ENCODE peak calls at places on chromosome 10, in eight cellular contexts. V is spleen, U is nephron progenitor cell, Z is endothelial cell, X is ascending aorta, W is body of pancreas, G is cardiac fibroblast, J is mesothelial cell of epicardium. D is an unnamed sample.

GRCh38 chr10:4024846-4025245 is 239.8 kb upstream of the KLF6 start:
- DNase-seq in W (no peak), U (no peak), X (no peak), V (no peak), G (peak; percentile 7), Z (no peak), J (no peak), D (no peak)

GRCh38 chr10:132607491-132607890 is 69.9 kb downstream of the INPP5A start:
- DNase-seq in J (no peak), V (peak; percentile 60), Z (no peak), G (no peak), U (no peak), X (peak; percentile 46), W (no peak), D (no peak)

GRCh38 chr10:47326927-47327330 is 4.7 kb downstream of the GDF2 start:
- DNase-seq in J (no peak), Z (no peak), X (peak; percentile 34), W (no peak), U (no peak), G (no peak), V (no peak), D (no peak)

GRCh38 chr10:21396889-21397288 is 128.6 kb downstream of the SKIDA1 start:
- DNase-seq in W (no peak), U (no peak), G (no peak), V (no peak), Z (no peak), X (no peak), J (no peak), D (no peak)

GRCh38 chr10:72006026-72006425 is 41.8 kb downstream of the CHST3 start:
- DNase-seq in G (no peak), V (no peak), X (no peak), J (no peak), Z (no peak), W (no peak), U (no peak), D (no peak)

GRCh38 chr10:8331387-8331786 is 276.9 kb downstream of the GATA3 start:
- DNase-seq in X (no peak), V (no peak), J (no peak), U (no peak), G (no peak), W (no peak), Z (no peak), D (no peak)

GRCh38 chr10:89283988-89284475 is 17.8 kb upstream of the IFIT2 start:
- DNase-seq in G (peak; percentile 91), U (peak; percentile 15), J (no peak), X (peak; percentile 87), W (peak; percentile 47), Z (peak; percentile 11), V (no peak), D (peak; percentile 78)

GRCh38 chr10:95552680-95553342 is 8.4 kb downstream of the SORBS1 start:
- DNase-seq in Z (no peak), W (no peak), G (no peak), U (no peak), V (no peak), J (no peak), X (no peak), D (no peak)

GRCh38 chr10:5195727-5196374 is 786 bp upstream of the AKR1C4 start:
- DNase-seq in W (no peak), U (no peak), G (no peak), J (no peak), Z (no peak), X (no peak), V (no peak), D (no peak)

GRCh38 chr10:93600861-93601773 is at the start of gene RBP4:
- DNase-seq in G (peak; percentile 52), U (peak; percentile 63), J (peak; percentile 31), X (peak; percentile 67), W (peak; percentile 39), Z (peak; percentile 26), V (no peak), D (no peak)

GRCh38 chr10:71666607-71667373 is 52.8 kb downstream of the C10orf105 start:
- DNase-seq in W (no peak), V (peak; percentile 79), J (peak; percentile 40), Z (no peak), X (no peak), G (no peak), U (peak; percentile 66), D (no peak)

GRCh38 chr10:102068216-102068615 is 3.1 kb downstream of the HPS6 start:
- DNase-seq in X (no peak), G (peak; percentile 38), V (no peak), Z (no peak), J (peak; percentile 31), W (peak; percentile 57), U (no peak), D (no peak)

DNA sequence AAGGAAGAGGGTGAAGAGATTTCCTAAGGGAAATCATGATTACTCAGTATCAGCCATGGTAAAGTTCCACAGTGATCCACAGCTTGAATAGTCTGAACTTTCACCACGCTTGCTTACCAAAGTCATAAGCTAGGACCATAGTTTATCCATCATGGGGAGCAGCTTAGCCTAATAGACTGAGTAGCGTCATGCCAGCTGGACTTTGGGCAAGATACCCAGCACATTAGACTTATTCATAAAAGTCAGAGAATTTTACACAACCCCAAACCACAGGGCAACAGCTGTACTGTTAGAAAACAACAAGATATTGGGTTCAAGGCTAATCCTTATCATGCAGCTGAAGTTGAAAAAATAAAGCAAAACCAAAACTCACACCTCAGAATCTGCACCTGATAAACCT is 491.0 kb downstream of the XPNPEP1 start:
- DNase-seq in U (no peak), G (no peak), J (no peak), V (no peak), X (no peak), W (no peak), Z (no peak), D (no peak)
- TF ChIP-seq CTCF in U (no peak), G (no peak), J (no peak), V (no peak), X (no peak), W (no peak), Z (no peak), D (no peak)

GRCh38 chr10:100883322-100883821 is 29.4 kb upstream of the SLF2 start:
- DNase-seq in W (no peak), V (no peak), J (no peak), X (no peak), U (no peak), G (no peak), Z (no peak), D (no peak)

GRCh38 chr10:100882681-100883321 is 30.0 kb upstream of the SLF2 start:
- DNase-seq in V (no peak), J (no peak), G (peak; percentile 87), W (no peak), U (no peak), Z (no peak), X (no peak), D (no peak)

GRCh38 chr10:100879741-100880360 is 32.9 kb upstream of the SLF2 start:
- DNase-seq in Z (peak; percentile 46), J (no peak), G (no peak), W (no peak), V (no peak), U (peak; percentile 67), X (no peak), D (no peak)

GRCh38 chr10:100881552-100882250 is 31.1 kb upstream of the SLF2 start:
- DNase-seq in G (no peak), W (no peak), X (no peak), V (no peak), Z (no peak), U (no peak), J (no peak), D (no peak)

DNA sequence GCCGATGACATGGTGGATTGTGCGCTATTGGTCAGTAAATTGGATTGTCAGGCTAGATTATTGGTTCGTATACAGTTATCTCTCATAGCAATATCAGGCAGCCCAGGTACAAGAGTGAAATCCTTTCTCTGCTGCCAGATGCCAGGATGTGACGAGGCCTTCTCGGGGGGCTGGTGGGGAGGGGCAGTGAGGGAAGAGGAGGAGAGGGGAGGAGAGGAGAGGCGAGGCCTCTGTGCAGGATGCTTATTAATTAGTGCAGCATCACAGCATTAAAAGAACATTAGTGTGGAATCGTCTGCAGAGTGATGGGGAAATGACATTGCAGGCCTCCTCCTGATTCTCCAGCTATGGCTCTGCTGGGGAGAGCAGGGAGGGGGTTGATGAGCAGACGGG is 30.5 kb upstream of the SLF2 start:
- DNase-seq in X (no peak), W (no peak), U (no peak), V (no peak), Z (no peak), J (no peak), G (no peak), D (no peak)
- TF ChIP-seq CTCF in X (no peak), W (no peak), U (no peak), V (no peak), Z (no peak), J (no peak), G (no peak), D (no peak)

GRCh38 chr10:35040761-35041501 is 49.2 kb downstream of the CUL2 start:
- DNase-seq in V (no peak), G (peak; percentile 81), J (no peak), U (no peak), X (no peak), Z (no peak), W (no peak), D (no peak)

GRCh38 chr10:35041502-35041879 is 48.6 kb downstream of the CUL2 start:
- DNase-seq in X (no peak), J (no peak), V (no peak), Z (no peak), G (peak; percentile 43), U (no peak), W (no peak), D (no peak)

GRCh38 chr10:35037104-35037503 is 53.0 kb downstream of the CUL2 start:
- DNase-seq in G (no peak), V (no peak), W (no peak), U (no peak), J (no peak), X (no peak), Z (no peak), D (no peak)

GRCh38 chr10:35035641-35036040 is 54.5 kb downstream of the CUL2 start:
- DNase-seq in X (no peak), J (no peak), U (no peak), Z (no peak), G (peak; percentile 49), V (no peak), W (no peak), D (no peak)
- TF ChIP-seq CTCF in X (no peak), J (no peak), U (no peak), Z (no peak), G (no peak), V (no peak), W (no peak), D (no peak)

GRCh38 chr10:103147645-103148044 is 45.4 kb downstream of the NT5C2 start:
- DNase-seq in Z (no peak), V (no peak), W (no peak), X (no peak), U (no peak), G (no peak), J (no peak), D (no peak)

GRCh38 chr10:103145860-103146466 is 47.1 kb downstream of the NT5C2 start:
- DNase-seq in X (peak; percentile 84), J (peak; percentile 25), Z (no peak), U (no peak), W (peak; percentile 80), V (no peak), G (peak; percentile 97), D (peak; percentile 98)

GRCh38 chr10:103141950-103142349 is 51.1 kb downstream of the NT5C2 start:
- DNase-seq in W (no peak), U (no peak), Z (no peak), V (no peak), X (no peak), G (no peak), J (no peak), D (no peak)

GRCh38 chr10:103145046-103145445 is 48.0 kb downstream of the NT5C2 start:
- DNase-seq in J (no peak), U (no peak), G (peak; percentile 55), W (no peak), Z (no peak), V (no peak), X (no peak), D (no peak)

GRCh38 chr10:103144086-103144485 is 49.0 kb downstream of the NT5C2 start:
- DNase-seq in G (no peak), W (no peak), Z (no peak), J (no peak), X (no peak), U (no peak), V (no peak), D (no peak)
- TF ChIP-seq CTCF in G (no peak), W (no peak), Z (no peak), J (no peak), X (no peak), U (no peak), V (no peak), D (no peak)

D was measured in HFF-Myc.